ENCODE peak calls at places on chromosome 4, in four cellular contexts. O, T, N and V are unnamed samples.

GRCh38 chr4:110005461-110006056 is 92.9 kb downstream of the EGF start:
- DNase-seq in O (no peak), T (no peak), N (peak; percentile 69), V (peak; percentile 45)

GRCh38 chr4:58510652-58511051 is 1400.5 kb upstream of the IGFBP7 start:
- DNase-seq in O (no peak), T (no peak), N (no peak), V (no peak)

GRCh38 chr4:26717332-26717731 is 133.4 kb downstream of the TBC1D19 start:
- DNase-seq in O (no peak), T (no peak), N (no peak), V (peak; percentile 20)

GRCh38 chr4:184028571-184028996 is 123.5 kb downstream of the STOX2 start:
- DNase-seq in O (no peak), T (no peak), N (no peak), V (no peak)

GRCh38 chr4:2408401-2408958 is 10.0 kb downstream of the ZFYVE28 start:
- DNase-seq in O (no peak), T (no peak), N (no peak), V (no peak)

GRCh38 chr4:4330794-4331193 is 40.7 kb downstream of the ZBTB49 start:
- DNase-seq in O (no peak), T (no peak), N (no peak), V (no peak)

GRCh38 chr4:124980276-124980752 is 267.8 kb upstream of the ANKRD50 start:
- DNase-seq in O (no peak), T (no peak), N (no peak), V (no peak)

GRCh38 chr4:81509822-81510221 is 38.1 kb upstream of the RASGEF1B start:
- DNase-seq in O (no peak), T (no peak), N (no peak), V (no peak)

GRCh38 chr4:12050357-12050756 is 621.7 kb upstream of the HS3ST1 start:
- DNase-seq in O (no peak), T (no peak), N (no peak), V (no peak)

GRCh38 chr4:151865327-151865726 is 104.5 kb upstream of the GATB start:
- DNase-seq in O (peak; percentile 47), T (peak; percentile 61), N (no peak), V (no peak)

GRCh38 chr4:102572452-102572851 is 71.3 kb downstream of the NFKB1 start:
- DNase-seq in O (no peak), T (no peak), N (no peak), V (no peak)

GRCh38 chr4:61468091-61468720 is 268.1 kb downstream of the ADGRL3 start:
- DNase-seq in O (no peak), T (no peak), N (no peak), V (no peak)

GRCh38 chr4:15040916-15041463 is 38.7 kb downstream of the CPEB2 start:
- DNase-seq in O (no peak), T (no peak), N (no peak), V (no peak)

GRCh38 chr4:5143940-5144339 is 92.7 kb downstream of the STK32B start:
- DNase-seq in O (peak; percentile 38), T (no peak), N (no peak), V (no peak)

GRCh38 chr4:143127621-143128020 is 57.1 kb upstream of the USP38 start:
- DNase-seq in O (no peak), T (no peak), N (no peak), V (no peak)

GRCh38 chr4:56654238-56654632 is 26.9 kb downstream of the HOPX start:
- DNase-seq in O (no peak), T (no peak), N (no peak), V (no peak)

GRCh38 chr4:97239699-97239997 is 903.6 kb downstream of the STPG2 start:
- DNase-seq in O (no peak), T (no peak), N (no peak), V (no peak)

GRCh38 chr4:153297116-153297515 is 47.4 kb upstream of the MND1 start:
- DNase-seq in O (no peak), T (no peak), N (no peak), V (no peak)

GRCh38 chr4:16196482-16197393 is 29.5 kb downstream of the TAPT1 start:
- DNase-seq in O (no peak), T (no peak), N (no peak), V (peak; percentile 27)

GRCh38 chr4:77599378-77599777 is 6.2 kb upstream of the CXCL13 start:
- DNase-seq in O (no peak), T (no peak), N (peak; percentile 31), V (no peak)

GRCh38 chr4:66568431-66568830 is 898.1 kb upstream of the EPHA5 start:
- DNase-seq in O (no peak), T (no peak), N (no peak), V (no peak)

GRCh38 chr4:152850377-152850776 is 70.6 kb downstream of the ARFIP1 start:
- DNase-seq in O (peak; percentile 42), T (peak; percentile 41), N (no peak), V (no peak)

GRCh38 chr4:1318488-1319213 is 28.4 kb upstream of the UVSSA start:
- DNase-seq in O (peak; percentile 7), T (peak; percentile 12), N (no peak), V (no peak)

GRCh38 chr4:54439831-54440243 is 210.7 kb downstream of the PDGFRA start:
- DNase-seq in O (peak; percentile 22), T (peak; percentile 18), N (no peak), V (peak; percentile 16)

GRCh38 chr4:144712775-144713174 is 66.8 kb downstream of the HHIP start:
- DNase-seq in O (no peak), T (no peak), N (no peak), V (no peak)

GRCh38 chr4:20430555-20430954 is 178.8 kb downstream of the SLIT2 start:
- DNase-seq in O (no peak), T (no peak), N (no peak), V (no peak)

GRCh38 chr4:76339364-76339763 is 32.8 kb downstream of the STBD1 start:
- DNase-seq in O (no peak), T (no peak), N (no peak), V (no peak)

GRCh38 chr4:168882650-168883233 is 127.3 kb downstream of the CBR4 start:
- DNase-seq in O (peak; percentile 38), T (peak; percentile 60), N (no peak), V (no peak)